ENCODE peak calls at places on chromosomes 13 and 19, in four cellular contexts. V, P, J and N are unnamed samples.

GRCh38 chr19:56119585-56119978 is 1.5 kb downstream of the ZNF787 start:
- DNase-seq in P (no peak), J (no peak), V (no peak), N (no peak)

GRCh38 chr13:44629465-44630183 is 53.5 kb upstream of the TSC22D1 start:
- DNase-seq in J (no peak), P (no peak), V (no peak), N (no peak)

GRCh38 chr19:7534531-7534980 is 961 bp upstream of the PNPLA6 start:
- DNase-seq in P (no peak), V (peak; percentile 74), J (peak; percentile 66), N (peak; percentile 37)

GRCh38 chr19:18006895-18007604 is 920 bp upstream of the ARRDC2 start:
- DNase-seq in J (peak; percentile 49), V (peak; percentile 88), P (peak; percentile 25), N (peak; percentile 27)

GRCh38 chr13:33441015-33441414 is 155.5 kb upstream of the STARD13 start:
- DNase-seq in V (peak; percentile 30), J (peak; percentile 9), P (no peak), N (no peak)

GRCh38 chr13:74683411-74683810 is 549.2 kb upstream of the KLF12 start:
- DNase-seq in J (no peak), P (no peak), V (peak; percentile 20), N (no peak)

GRCh38 chr13:39910833-39911232 is 255.4 kb downstream of the COG6 start:
- DNase-seq in V (no peak), P (no peak), J (no peak), N (no peak)

GRCh38 chr19:48121909-48122371 is 11.3 kb upstream of the PLA2G4C start:
- DNase-seq in P (no peak), J (no peak), V (no peak), N (no peak)

GRCh38 chr19:5536337-5536894 is 31.3 kb downstream of the TINCR start:
- DNase-seq in J (no peak), V (peak; percentile 91), P (no peak), N (no peak)